ENCODE peak calls at places on chromosomes 4 and X, in six cellular contexts. C is IMR-90, G is mesenchymal stem cell, T is neuronal stem cell, J is mesendoderm, L is H1. D is an unnamed sample.

GRCh38 chr4:113582737-113583136 is 178.8 kb downstream of the CAMK2D start:
- DNase-seq in L (no peak), J (no peak), G (no peak), T (no peak), C (no peak), D (no peak)

GRCh38 chr4:127012549-127012948 is 620.2 kb upstream of the INTU start:
- DNase-seq in C (peak; percentile 59), T (no peak), L (no peak), G (peak; percentile 37), J (no peak), D (no peak)

GRCh38 chrX:54492340-54492739 is 3.7 kb downstream of the FGD1 start:
- DNase-seq in T (no peak), G (peak; percentile 41), L (no peak), J (no peak), C (peak; percentile 70), D (no peak)

GRCh38 chr4:76306882-76307669 is 543 bp downstream of the STBD1 start:
- DNase-seq in G (peak; percentile 68), L (peak; percentile 85), C (peak; percentile 44), J (peak; percentile 79), T (peak; percentile 48), D (peak; percentile 68)

GRCh38 chr4:152118108-152118507 is 357.3 kb upstream of the GATB start:
- DNase-seq in C (no peak), G (no peak), L (no peak), J (no peak), T (no peak), D (no peak)

GRCh38 chr4:109465065-109465464 is 31.4 kb downstream of the SEC24B start:
- DNase-seq in J (no peak), C (no peak), L (no peak), G (no peak), T (no peak), D (no peak)

GRCh38 chrX:136086521-136086920 is 60.8 kb upstream of the FHL1 start:
- DNase-seq in J (no peak), C (peak; percentile 24), T (no peak), G (peak; percentile 6), L (no peak), D (no peak)

GRCh38 chr4:151276787-151277557 is at the start of gene PRSS48:
- DNase-seq in J (peak; percentile 95), L (peak; percentile 94), C (peak; percentile 32), T (peak; percentile 62), G (peak; percentile 55), D (peak; percentile 59)

GRCh38 chrX:39814391-39814790 is 283.4 kb downstream of the BCOR start:
- DNase-seq in G (no peak), L (no peak), C (peak; percentile 23), T (no peak), J (no peak), D (no peak)

GRCh38 chrX:39818750-39819149 is 279.0 kb downstream of the BCOR start:
- DNase-seq in T (no peak), J (no peak), C (no peak), G (no peak), L (no peak), D (no peak)

GRCh38 chrX:39815621-39816020 is 282.1 kb downstream of the BCOR start:
- DNase-seq in G (peak; percentile 50), T (no peak), J (peak; percentile 88), C (peak; percentile 7), L (no peak), D (no peak)

GRCh38 chrX:39818071-39818470 is 279.7 kb downstream of the BCOR start:
- DNase-seq in T (no peak), L (no peak), J (no peak), C (no peak), G (no peak), D (no peak)

GRCh38 chrX:39816871-39817731 is 280.7 kb downstream of the BCOR start:
- DNase-seq in C (peak; percentile 54), L (peak; percentile 50), G (peak; percentile 71), T (no peak), J (peak; percentile 92), D (no peak)
- H2AK5ac ChIP-seq in C (no peak overlapping the region), L (peak overlapping the region; percentile 90), G (no peak overlapping the region), T (no peak overlapping the region), J (no peak overlapping the region), D (no peak overlapping the region)

GRCh38 chrX:56764975-56765791 is 36.1 kb downstream of the NBDY start:
- DNase-seq in G (peak; percentile 1), T (no peak), J (no peak), L (peak; percentile 16), C (no peak), D (no peak)
- H3K4me3 ChIP-seq in G (peak overlapping the region; percentile 22), T (no peak overlapping the region), J (no peak overlapping the region), L (no peak overlapping the region), C (no peak overlapping the region), D (no peak overlapping the region)

DNA sequence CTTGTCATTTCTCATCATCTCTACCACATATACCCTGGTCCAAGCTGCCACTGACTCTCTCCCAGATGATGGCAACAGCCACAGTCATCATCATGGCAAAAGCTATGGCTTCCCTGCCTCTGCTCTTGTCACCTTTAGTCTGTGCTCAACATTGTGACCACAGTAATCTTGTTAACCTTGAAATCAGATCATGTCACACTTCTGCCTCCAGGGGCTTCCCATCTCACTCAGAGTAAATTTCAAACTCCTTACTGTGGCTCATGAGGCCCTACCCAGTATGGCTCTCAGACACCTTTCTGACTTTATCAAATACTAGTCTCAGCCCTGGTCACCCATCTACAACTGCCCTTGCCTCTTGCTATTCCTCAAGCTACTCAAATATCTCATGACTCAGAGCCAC is 41.2 kb upstream of the STIM2 start:
- DNase-seq in G (no peak), T (no peak), C (no peak), L (no peak), J (peak; percentile 53), D (no peak)
- H2AK5ac ChIP-seq in G (no peak overlapping the region), T (no peak overlapping the region), C (no peak overlapping the region), L (no peak overlapping the region), J (no peak overlapping the region), D (no peak overlapping the region)

GRCh38 chr4:10460313-10461047 is 3.3 kb upstream of the ZNF518B start:
- DNase-seq in G (no peak), C (no peak), J (no peak), L (no peak), T (no peak), D (no peak)
- H3K4me3 ChIP-seq in G (no peak overlapping the region), C (no peak overlapping the region), J (no peak overlapping the region), L (no peak overlapping the region), T (no peak overlapping the region), D (no peak overlapping the region)

DNA sequence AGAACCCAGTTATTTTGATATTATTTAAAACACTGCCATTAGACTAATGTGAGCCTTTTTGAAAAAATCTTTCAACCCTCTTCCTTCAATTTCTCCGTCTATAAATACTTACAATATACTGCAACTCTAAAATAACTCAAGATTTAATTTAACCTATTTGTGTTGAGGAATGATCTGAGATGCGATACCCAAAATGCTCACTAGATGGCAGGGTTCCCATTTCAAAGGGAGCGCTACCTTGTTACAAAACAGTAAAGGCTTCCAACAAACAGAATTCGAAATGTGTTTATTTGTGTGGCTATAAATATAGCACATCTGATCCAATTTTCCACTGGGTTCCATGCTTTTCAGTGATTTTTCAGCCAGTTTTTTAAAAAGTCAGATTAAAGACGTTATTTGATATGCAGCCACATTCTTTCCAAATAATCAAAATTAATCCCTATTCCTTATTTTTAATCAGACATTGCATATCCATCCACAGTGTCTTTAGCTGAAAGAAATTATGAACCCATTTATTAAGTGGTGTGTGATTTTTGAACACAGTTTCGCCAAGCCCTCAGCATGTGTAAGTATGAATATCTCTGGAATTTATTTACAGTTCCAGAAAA is 667.9 kb upstream of the LCORL start:
- DNase-seq in C (peak; percentile 66), T (peak; percentile 67), G (peak; percentile 69), J (peak; percentile 73), L (peak; percentile 82), D (peak; percentile 52)
- H2AK5ac ChIP-seq in C (no peak overlapping the region), T (no peak overlapping the region), G (no peak overlapping the region), J (peak overlapping the region; percentile 65), L (no peak overlapping the region), D (no peak overlapping the region)